ENCODE peak calls at places on chromosomes 16 and 17, in ten cellular contexts. One of them, this sample, is unnamed.

GRCh38 chr17:7835818-7836595 is 2.0 kb downstream of the KDM6B start:
- DNase-seq in CD4-positive, alpha-beta T cell: no peak
- DNase-seq in GM20000: peak
- DNase-seq in AG09309: no peak
- DNase-seq in HFFc6: peak
- DNase-seq in RWPE1: no peak
- DNase-seq in left ventricle myocardium inferior: peak
- DNase-seq in heart left ventricle: peak
- DNase-seq in H9: no peak
- DNase-seq in tibial artery: peak
- DNase-seq in this sample: no peak

GRCh38 chr16:15701367-15701766 is 51.3 kb downstream of the NDE1 start:
- DNase-seq in CD4-positive, alpha-beta T cell: no peak
- DNase-seq in GM20000: no peak
- DNase-seq in AG09309: no peak
- DNase-seq in HFFc6: no peak
- DNase-seq in RWPE1: no peak
- DNase-seq in left ventricle myocardium inferior: no peak
- DNase-seq in heart left ventricle: no peak
- DNase-seq in H9: no peak
- DNase-seq in tibial artery: no peak
- DNase-seq in this sample: no peak

GRCh38 chr16:81276323-81276722 is 37.8 kb downstream of the BCO1 start:
- DNase-seq in CD4-positive, alpha-beta T cell: no peak
- DNase-seq in GM20000: no peak
- DNase-seq in AG09309: no peak
- DNase-seq in HFFc6: no peak
- DNase-seq in RWPE1: no peak
- DNase-seq in left ventricle myocardium inferior: no peak
- DNase-seq in heart left ventricle: no peak
- DNase-seq in H9: no peak
- DNase-seq in tibial artery: no peak
- DNase-seq in this sample: no peak

GRCh38 chr16:54140057-54140787 is 146.4 kb downstream of the IRX3 start:
- DNase-seq in CD4-positive, alpha-beta T cell: no peak
- DNase-seq in GM20000: no peak
- DNase-seq in AG09309: no peak
- DNase-seq in HFFc6: peak
- DNase-seq in RWPE1: peak
- DNase-seq in left ventricle myocardium inferior: no peak
- DNase-seq in heart left ventricle: no peak
- DNase-seq in H9: no peak
- DNase-seq in tibial artery: no peak
- DNase-seq in this sample: no peak

GRCh38 chr17:67602439-67602838 is 115.3 kb upstream of the NOL11 start:
- DNase-seq in CD4-positive, alpha-beta T cell: no peak
- DNase-seq in GM20000: no peak
- DNase-seq in AG09309: no peak
- DNase-seq in HFFc6: no peak
- DNase-seq in RWPE1: no peak
- DNase-seq in left ventricle myocardium inferior: no peak
- DNase-seq in heart left ventricle: no peak
- DNase-seq in H9: no peak
- DNase-seq in tibial artery: no peak
- DNase-seq in this sample: no peak

GRCh38 chr17:79783891-79784290 is 5.9 kb downstream of the CBX2 start:
- DNase-seq in CD4-positive, alpha-beta T cell: no peak
- DNase-seq in GM20000: no peak
- DNase-seq in AG09309: no peak
- DNase-seq in HFFc6: no peak
- DNase-seq in RWPE1: no peak
- DNase-seq in left ventricle myocardium inferior: no peak
- DNase-seq in heart left ventricle: no peak
- DNase-seq in H9: no peak
- DNase-seq in tibial artery: no peak
- DNase-seq in this sample: no peak

GRCh38 chr16:13919330-13919682 is 648 bp upstream of the ERCC4 start:
- DNase-seq in CD4-positive, alpha-beta T cell: no peak
- DNase-seq in GM20000: peak
- DNase-seq in AG09309: no peak
- DNase-seq in HFFc6: peak
- DNase-seq in RWPE1: peak
- DNase-seq in left ventricle myocardium inferior: no peak
- DNase-seq in heart left ventricle: no peak
- DNase-seq in H9: no peak
- DNase-seq in tibial artery: no peak
- DNase-seq in this sample: peak

GRCh38 chr17:83099570-83100181 is 20.3 kb downstream of the METRNL start:
- DNase-seq in CD4-positive, alpha-beta T cell: no peak
- DNase-seq in GM20000: no peak
- DNase-seq in AG09309: no peak
- DNase-seq in HFFc6: peak
- DNase-seq in RWPE1: no peak
- DNase-seq in left ventricle myocardium inferior: no peak
- DNase-seq in heart left ventricle: no peak
- DNase-seq in H9: no peak
- DNase-seq in tibial artery: peak
- DNase-seq in this sample: no peak

GRCh38 chr17:72126575-72127486 is 6.0 kb downstream of the SOX9 start:
- DNase-seq in CD4-positive, alpha-beta T cell: no peak
- DNase-seq in GM20000: no peak
- DNase-seq in AG09309: no peak
- DNase-seq in HFFc6: peak
- DNase-seq in RWPE1: peak
- DNase-seq in left ventricle myocardium inferior: no peak
- DNase-seq in heart left ventricle: no peak
- DNase-seq in H9: no peak
- DNase-seq in tibial artery: no peak
- DNase-seq in this sample: no peak

GRCh38 chr17:67243284-67243683 is 1.7 kb downstream of the HELZ start:
- DNase-seq in CD4-positive, alpha-beta T cell: no peak
- DNase-seq in GM20000: no peak
- DNase-seq in AG09309: no peak
- DNase-seq in HFFc6: no peak
- DNase-seq in RWPE1: no peak
- DNase-seq in left ventricle myocardium inferior: no peak
- DNase-seq in heart left ventricle: no peak
- DNase-seq in H9: no peak
- DNase-seq in tibial artery: no peak
- DNase-seq in this sample: no peak

GRCh38 chr16:49468611-49469322 is 95.2 kb downstream of the C16orf78 start:
- DNase-seq in CD4-positive, alpha-beta T cell: no peak
- DNase-seq in GM20000: no peak
- DNase-seq in AG09309: no peak
- DNase-seq in HFFc6: no peak
- DNase-seq in RWPE1: no peak
- DNase-seq in left ventricle myocardium inferior: no peak
- DNase-seq in heart left ventricle: peak
- DNase-seq in H9: peak
- DNase-seq in tibial artery: no peak
- DNase-seq in this sample: no peak

GRCh38 chr17:28901866-28902818 is 737 bp downstream of the DHRS13 start:
- DNase-seq in CD4-positive, alpha-beta T cell: peak
- DNase-seq in GM20000: peak
- DNase-seq in AG09309: no peak
- DNase-seq in HFFc6: no peak
- DNase-seq in RWPE1: peak
- DNase-seq in left ventricle myocardium inferior: peak
- DNase-seq in heart left ventricle: peak
- DNase-seq in H9: no peak
- DNase-seq in tibial artery: no peak
- DNase-seq in this sample: peak

GRCh38 chr17:38761612-38762011 is 9.1 kb downstream of the PSMB3 start:
- DNase-seq in CD4-positive, alpha-beta T cell: no peak
- DNase-seq in GM20000: no peak
- DNase-seq in AG09309: no peak
- DNase-seq in HFFc6: peak
- DNase-seq in RWPE1: no peak
- DNase-seq in left ventricle myocardium inferior: no peak
- DNase-seq in heart left ventricle: no peak
- DNase-seq in H9: peak
- DNase-seq in tibial artery: no peak
- DNase-seq in this sample: no peak

GRCh38 chr17:80845863-80846671 is 145.6 kb upstream of the CHMP6 start:
- DNase-seq in CD4-positive, alpha-beta T cell: no peak
- DNase-seq in GM20000: no peak
- DNase-seq in AG09309: no peak
- DNase-seq in HFFc6: no peak
- DNase-seq in RWPE1: no peak
- DNase-seq in left ventricle myocardium inferior: no peak
- DNase-seq in heart left ventricle: no peak
- DNase-seq in H9: no peak
- DNase-seq in tibial artery: peak
- DNase-seq in this sample: no peak
- TF ChIP-seq CTCF in CD4-positive, alpha-beta T cell: no peak
- TF ChIP-seq CTCF in GM20000: no peak
- TF ChIP-seq CTCF in AG09309: no peak
- TF ChIP-seq CTCF in HFFc6: no peak
- TF ChIP-seq CTCF in RWPE1: no peak
- TF ChIP-seq CTCF in left ventricle myocardium inferior: no peak
- TF ChIP-seq CTCF in heart left ventricle: no peak
- TF ChIP-seq CTCF in H9: no peak
- TF ChIP-seq CTCF in tibial artery: no peak
- TF ChIP-seq CTCF in this sample: no peak

GRCh38 chr17:6415616-6416015 is 19.3 kb downstream of the AIPL1 start:
- DNase-seq in CD4-positive, alpha-beta T cell: no peak
- DNase-seq in GM20000: no peak
- DNase-seq in AG09309: no peak
- DNase-seq in HFFc6: no peak
- DNase-seq in RWPE1: no peak
- DNase-seq in left ventricle myocardium inferior: no peak
- DNase-seq in heart left ventricle: no peak
- DNase-seq in H9: no peak
- DNase-seq in tibial artery: no peak
- DNase-seq in this sample: no peak

GRCh38 chr17:6422654-6423241 is 12.2 kb downstream of the AIPL1 start:
- DNase-seq in CD4-positive, alpha-beta T cell: no peak
- DNase-seq in GM20000: no peak
- DNase-seq in AG09309: no peak
- DNase-seq in HFFc6: no peak
- DNase-seq in RWPE1: no peak
- DNase-seq in left ventricle myocardium inferior: no peak
- DNase-seq in heart left ventricle: no peak
- DNase-seq in H9: peak
- DNase-seq in tibial artery: no peak
- DNase-seq in this sample: no peak

GRCh38 chr17:6423931-6424330 is 11.0 kb downstream of the AIPL1 start:
- DNase-seq in CD4-positive, alpha-beta T cell: no peak
- DNase-seq in GM20000: no peak
- DNase-seq in AG09309: no peak
- DNase-seq in HFFc6: no peak
- DNase-seq in RWPE1: no peak
- DNase-seq in left ventricle myocardium inferior: no peak
- DNase-seq in heart left ventricle: no peak
- DNase-seq in H9: no peak
- DNase-seq in tibial artery: no peak
- DNase-seq in this sample: no peak

GRCh38 chr17:6421700-6422604 is 13.0 kb downstream of the AIPL1 start:
- DNase-seq in CD4-positive, alpha-beta T cell: peak
- DNase-seq in GM20000: peak
- DNase-seq in AG09309: no peak
- DNase-seq in HFFc6: peak
- DNase-seq in RWPE1: peak
- DNase-seq in left ventricle myocardium inferior: peak
- DNase-seq in heart left ventricle: peak
- DNase-seq in H9: peak
- DNase-seq in tibial artery: peak
- DNase-seq in this sample: peak

DNA sequence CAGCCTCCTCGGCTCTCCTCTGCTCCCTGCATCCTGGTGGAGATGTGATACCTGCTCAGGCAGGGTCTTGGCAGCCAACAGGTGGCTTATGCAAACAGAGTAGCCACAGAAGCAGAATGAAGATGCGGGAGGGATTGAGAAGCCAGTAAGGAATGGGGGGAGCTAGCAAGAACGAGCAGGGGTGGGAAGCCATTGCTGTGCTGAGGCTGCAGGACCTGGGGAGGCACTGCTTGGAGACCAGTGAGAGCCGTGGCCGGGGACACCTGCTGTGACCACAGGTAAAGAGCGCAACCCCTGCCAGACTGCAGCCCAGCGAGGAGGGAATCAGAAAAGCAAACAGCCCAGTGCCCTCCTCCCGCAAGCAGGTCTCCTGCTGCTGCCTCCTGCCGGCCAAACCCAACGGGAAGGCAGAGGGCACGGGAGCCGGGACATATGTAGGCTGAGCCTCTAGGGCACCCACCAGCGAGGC is 14.7 kb downstream of the AIPL1 start:
- DNase-seq in CD4-positive, alpha-beta T cell: no peak
- DNase-seq in GM20000: no peak
- DNase-seq in AG09309: no peak
- DNase-seq in HFFc6: no peak
- DNase-seq in RWPE1: no peak
- DNase-seq in left ventricle myocardium inferior: no peak
- DNase-seq in heart left ventricle: no peak
- DNase-seq in H9: peak
- DNase-seq in tibial artery: no peak
- DNase-seq in this sample: no peak
- TF ChIP-seq CTCF in CD4-positive, alpha-beta T cell: no peak
- TF ChIP-seq CTCF in GM20000: no peak
- TF ChIP-seq CTCF in AG09309: peak
- TF ChIP-seq CTCF in HFFc6: peak
- TF ChIP-seq CTCF in RWPE1: peak
- TF ChIP-seq CTCF in left ventricle myocardium inferior: peak
- TF ChIP-seq CTCF in heart left ventricle: no peak
- TF ChIP-seq CTCF in H9: peak
- TF ChIP-seq CTCF in tibial artery: no peak
- TF ChIP-seq CTCF in this sample: no peak

DNA sequence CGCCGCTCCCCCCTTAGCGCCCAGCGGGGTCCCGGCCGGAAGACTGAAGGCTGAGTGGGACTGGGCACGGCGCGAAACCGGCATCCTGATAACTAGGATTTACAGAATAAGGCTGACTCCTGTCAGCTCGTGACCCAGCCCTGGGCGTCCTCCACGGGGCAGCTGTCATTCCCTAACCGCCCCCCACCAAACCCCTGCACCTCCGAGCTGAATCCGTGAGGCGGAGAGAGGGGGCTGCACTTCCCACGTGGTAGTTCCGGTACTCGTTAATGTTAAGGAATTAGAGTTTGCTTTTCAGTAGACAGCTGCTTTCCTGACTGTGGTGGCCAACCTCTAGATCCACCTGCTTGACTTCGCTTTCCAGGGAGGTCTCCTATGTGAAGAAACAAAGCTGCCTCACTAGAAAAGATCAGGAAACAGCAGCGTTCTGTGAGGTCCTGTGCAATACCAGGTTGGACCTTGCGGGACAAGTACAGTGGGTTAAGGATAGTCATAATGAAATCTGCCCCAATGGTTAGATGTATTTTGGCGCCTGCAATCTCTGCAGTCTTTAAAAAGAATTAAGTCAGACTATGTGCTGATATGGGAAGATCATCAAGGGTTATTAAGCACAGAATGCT is 1.0 kb upstream of the WBP2 start:
- DNase-seq in CD4-positive, alpha-beta T cell: no peak
- DNase-seq in GM20000: no peak
- DNase-seq in AG09309: no peak
- DNase-seq in HFFc6: no peak
- DNase-seq in RWPE1: peak
- DNase-seq in left ventricle myocardium inferior: no peak
- DNase-seq in heart left ventricle: peak
- DNase-seq in H9: no peak
- DNase-seq in tibial artery: peak
- DNase-seq in this sample: no peak
- TF ChIP-seq CTCF in CD4-positive, alpha-beta T cell: no peak
- TF ChIP-seq CTCF in GM20000: no peak
- TF ChIP-seq CTCF in AG09309: peak
- TF ChIP-seq CTCF in HFFc6: peak
- TF ChIP-seq CTCF in RWPE1: peak
- TF ChIP-seq CTCF in left ventricle myocardium inferior: no peak
- TF ChIP-seq CTCF in heart left ventricle: peak
- TF ChIP-seq CTCF in H9: no peak
- TF ChIP-seq CTCF in tibial artery: no peak
- TF ChIP-seq CTCF in this sample: no peak

GRCh38 chr17:21163101-21163500 is 36.3 kb downstream of the DHRS7B start:
- DNase-seq in CD4-positive, alpha-beta T cell: no peak
- DNase-seq in GM20000: no peak
- DNase-seq in AG09309: no peak
- DNase-seq in HFFc6: no peak
- DNase-seq in RWPE1: no peak
- DNase-seq in left ventricle myocardium inferior: no peak
- DNase-seq in heart left ventricle: no peak
- DNase-seq in H9: no peak
- DNase-seq in tibial artery: no peak
- DNase-seq in this sample: no peak
- TF ChIP-seq CTCF in CD4-positive, alpha-beta T cell: no peak
- TF ChIP-seq CTCF in GM20000: no peak
- TF ChIP-seq CTCF in AG09309: no peak
- TF ChIP-seq CTCF in HFFc6: peak
- TF ChIP-seq CTCF in RWPE1: no peak
- TF ChIP-seq CTCF in left ventricle myocardium inferior: no peak
- TF ChIP-seq CTCF in heart left ventricle: no peak
- TF ChIP-seq CTCF in H9: peak
- TF ChIP-seq CTCF in tibial artery: no peak
- TF ChIP-seq CTCF in this sample: no peak